ENCODE peak calls at places on chromosomes 5 and 9, in nine cellular contexts. F, W, L, R, D, P, U, Y and S are unnamed samples.

GRCh38 chr5:142095035-142095434 is 13.5 kb upstream of the NDFIP1 start:
- DNase-seq in F (peak), W (no peak), L (no peak), R (no peak), D (no peak), P (no peak), U (no peak), Y (no peak), S (no peak)

GRCh38 chr9:69951411-69951810 is 92.2 kb upstream of the MAMDC2 start:
- DNase-seq in F (no peak), W (no peak), L (peak), R (no peak), D (peak), P (no peak), U (no peak), Y (no peak), S (no peak)

GRCh38 chr9:3848445-3849114 is 322.8 kb upstream of the RFX3 start:
- DNase-seq in F (no peak), W (no peak), L (no peak), R (no peak), D (no peak), P (no peak), U (no peak), Y (peak), S (no peak)

GRCh38 chr9:16705121-16705604 is 165.3 kb downstream of the BNC2 start:
- DNase-seq in F (no peak), W (no peak), L (peak), R (peak), D (peak), P (peak), U (peak), Y (peak), S (no peak)

GRCh38 chr9:91221332-91221731 is 140.4 kb downstream of the AUH start:
- DNase-seq in F (no peak), W (no peak), L (peak), R (no peak), D (no peak), P (no peak), U (no peak), Y (no peak), S (no peak)

GRCh38 chr5:23440703-23441102 is 66.7 kb upstream of the PRDM9 start:
- DNase-seq in F (no peak), W (no peak), L (no peak), R (no peak), D (no peak), P (no peak), U (no peak), Y (no peak), S (no peak)

GRCh38 chr9:88767504-88767790 is 223.8 kb upstream of the S1PR3 start:
- DNase-seq in F (no peak), W (no peak), L (no peak), R (no peak), D (no peak), P (no peak), U (no peak), Y (no peak), S (no peak)

GRCh38 chr9:128286435-128286834 is 10.4 kb downstream of the SWI5 start:
- DNase-seq in F (no peak), W (no peak), L (peak), R (peak), D (no peak), P (no peak), U (no peak), Y (no peak), S (no peak)

GRCh38 chr5:34656700-34657549 is 797 bp downstream of the RAI14 start:
- DNase-seq in F (no peak), W (no peak), L (peak), R (no peak), D (peak), P (peak), U (no peak), Y (no peak), S (no peak)

GRCh38 chr5:84287964-84288363 is 96.7 kb downstream of the EDIL3 start:
- DNase-seq in F (no peak), W (no peak), L (peak), R (no peak), D (peak), P (no peak), U (peak), Y (peak), S (no peak)

GRCh38 chr5:96868603-96869371 is 7.5 kb upstream of the ERAP2 start:
- DNase-seq in F (peak), W (peak), L (peak), R (no peak), D (peak), P (no peak), U (peak), Y (peak), S (no peak)

GRCh38 chr5:62029303-62029702 is 276.7 kb upstream of the KIF2A start:
- DNase-seq in F (no peak), W (no peak), L (peak), R (no peak), D (peak), P (no peak), U (no peak), Y (peak), S (no peak)

GRCh38 chr5:142445266-142445665 is 120.4 kb upstream of the SPRY4 start:
- DNase-seq in F (no peak), W (no peak), L (no peak), R (no peak), D (peak), P (no peak), U (no peak), Y (no peak), S (no peak)

GRCh38 chr5:62977641-62978040 is 399.0 kb downstream of the LRRC70 start:
- DNase-seq in F (no peak), W (no peak), L (no peak), R (no peak), D (no peak), P (no peak), U (no peak), Y (no peak), S (no peak)

GRCh38 chr9:98994226-98995058 is 50.7 kb downstream of the COL15A1 start:
- DNase-seq in F (no peak), W (no peak), L (no peak), R (no peak), D (no peak), P (no peak), U (no peak), Y (no peak), S (no peak)

GRCh38 chr9:104429147-104429546 is 74.9 kb upstream of the OR13F1 start:
- DNase-seq in F (no peak), W (no peak), L (no peak), R (no peak), D (no peak), P (no peak), U (no peak), Y (no peak), S (no peak)

GRCh38 chr9:31394040-31394473 is 990.4 kb upstream of the ACO1 start:
- DNase-seq in F (no peak), W (no peak), L (no peak), R (no peak), D (no peak), P (no peak), U (no peak), Y (peak), S (no peak)

GRCh38 chr5:39373797-39374196 is 9.5 kb upstream of the C9 start:
- DNase-seq in F (no peak), W (no peak), L (no peak), R (no peak), D (no peak), P (no peak), U (no peak), Y (peak), S (no peak)

GRCh38 chr5:1179383-1179715 is 22.0 kb upstream of the SLC6A19 start:
- DNase-seq in F (no peak), W (no peak), L (no peak), R (no peak), D (no peak), P (no peak), U (no peak), Y (no peak), S (no peak)

GRCh38 chr9:133813749-133814585 is 75.8 kb upstream of the SARDH start:
- DNase-seq in F (no peak), W (peak), L (no peak), R (no peak), D (no peak), P (no peak), U (no peak), Y (no peak), S (no peak)

GRCh38 chr5:70491-70890 is 21.5 kb upstream of the PLEKHG4B start:
- DNase-seq in F (no peak), W (no peak), L (no peak), R (no peak), D (no peak), P (no peak), U (no peak), Y (no peak), S (no peak)